ENCODE peak calls at places on chromosome 22, in ten cellular contexts. One of them, this sample, is unnamed.
A peak's percentile ranks its signal among the peaks of the same experiment; 100 is the strongest.

GRCh38 chr22:34324763-34325162 is 404.5 kb upstream of the LARGE1 start:
- DNase-seq in choroid plexus epithelial cell: no peak
- DNase-seq in left ventricle myocardium inferior: peak; percentile 35
- DNase-seq in lower leg skin: no peak
- DNase-seq in pancreas: no peak
- DNase-seq in small intestine: no peak
- DNase-seq in H7: no peak
- DNase-seq in lower lobe of right lung: no peak
- DNase-seq in lung: no peak
- DNase-seq in cardiac fibroblast: no peak
- DNase-seq in this sample: no peak

GRCh38 chr22:49838771-49839717 is 11.4 kb upstream of the BRD1 start:
- DNase-seq in lower leg skin: no peak
- DNase-seq in lung: no peak
- DNase-seq in cardiac fibroblast: no peak
- DNase-seq in lower lobe of right lung: peak; percentile 45
- DNase-seq in small intestine: peak; percentile 66
- DNase-seq in H7: peak; percentile 86
- DNase-seq in left ventricle myocardium inferior: no peak
- DNase-seq in choroid plexus epithelial cell: peak; percentile 20
- DNase-seq in pancreas: peak; percentile 64
- DNase-seq in this sample: peak; percentile 30

GRCh38 chr22:40654522-40655167 is 18.1 kb upstream of the MRTFA start:
- DNase-seq in cardiac fibroblast: peak; percentile 67
- DNase-seq in lung: no peak
- DNase-seq in small intestine: peak; percentile 36
- DNase-seq in lower leg skin: no peak
- DNase-seq in lower lobe of right lung: no peak
- DNase-seq in pancreas: no peak
- DNase-seq in choroid plexus epithelial cell: peak; percentile 71
- DNase-seq in H7: peak; percentile 58
- DNase-seq in left ventricle myocardium inferior: peak; percentile 68
- DNase-seq in this sample: no peak

GRCh38 chr22:32341122-32341740 is 16.4 kb upstream of the RFPL3 start:
- DNase-seq in choroid plexus epithelial cell: no peak
- DNase-seq in H7: no peak
- DNase-seq in small intestine: no peak
- DNase-seq in lower leg skin: peak; percentile 60
- DNase-seq in left ventricle myocardium inferior: no peak
- DNase-seq in lower lobe of right lung: no peak
- DNase-seq in cardiac fibroblast: no peak
- DNase-seq in pancreas: no peak
- DNase-seq in lung: no peak
- DNase-seq in this sample: no peak

GRCh38 chr22:21865041-21865440 is 2.4 kb downstream of the MAPK1 start:
- DNase-seq in left ventricle myocardium inferior: no peak
- DNase-seq in H7: no peak
- DNase-seq in cardiac fibroblast: peak; percentile 83
- DNase-seq in lower lobe of right lung: no peak
- DNase-seq in lung: peak; percentile 42
- DNase-seq in pancreas: no peak
- DNase-seq in lower leg skin: no peak
- DNase-seq in small intestine: peak; percentile 27
- DNase-seq in choroid plexus epithelial cell: peak; percentile 89
- DNase-seq in this sample: peak; percentile 32

GRCh38 chr22:42364641-42365336 is 67.4 kb downstream of the NFAM1 start:
- DNase-seq in H7: no peak
- DNase-seq in cardiac fibroblast: peak; percentile 44
- DNase-seq in lower leg skin: no peak
- DNase-seq in choroid plexus epithelial cell: peak; percentile 28
- DNase-seq in lung: no peak
- DNase-seq in small intestine: no peak
- DNase-seq in lower lobe of right lung: no peak
- DNase-seq in left ventricle myocardium inferior: peak; percentile 27
- DNase-seq in pancreas: no peak
- DNase-seq in this sample: no peak

GRCh38 chr22:37425800-37426531 is 1.3 kb downstream of the ELFN2 start:
- DNase-seq in cardiac fibroblast: no peak
- DNase-seq in choroid plexus epithelial cell: peak; percentile 48
- DNase-seq in left ventricle myocardium inferior: no peak
- DNase-seq in small intestine: no peak
- DNase-seq in lower lobe of right lung: no peak
- DNase-seq in lower leg skin: no peak
- DNase-seq in H7: peak; percentile 88
- DNase-seq in lung: no peak
- DNase-seq in pancreas: no peak
- DNase-seq in this sample: no peak

GRCh38 chr22:48554893-48555552 is 1272.7 kb downstream of the BRD1 start:
- DNase-seq in H7: peak; percentile 95
- DNase-seq in cardiac fibroblast: no peak
- DNase-seq in choroid plexus epithelial cell: no peak
- DNase-seq in lower lobe of right lung: no peak
- DNase-seq in pancreas: peak; percentile 34
- DNase-seq in lung: no peak
- DNase-seq in small intestine: no peak
- DNase-seq in left ventricle myocardium inferior: no peak
- DNase-seq in lower leg skin: no peak
- DNase-seq in this sample: no peak

GRCh38 chr22:36331912-36332622 is 55.7 kb downstream of the MYH9 start:
- DNase-seq in choroid plexus epithelial cell: peak; percentile 67
- DNase-seq in left ventricle myocardium inferior: peak; percentile 83
- DNase-seq in small intestine: peak; percentile 39
- DNase-seq in cardiac fibroblast: peak; percentile 66
- DNase-seq in H7: peak; percentile 60
- DNase-seq in lower leg skin: peak; percentile 96
- DNase-seq in lower lobe of right lung: peak; percentile 85
- DNase-seq in pancreas: peak; percentile 78
- DNase-seq in lung: no peak
- DNase-seq in this sample: peak; percentile 78

DNA sequence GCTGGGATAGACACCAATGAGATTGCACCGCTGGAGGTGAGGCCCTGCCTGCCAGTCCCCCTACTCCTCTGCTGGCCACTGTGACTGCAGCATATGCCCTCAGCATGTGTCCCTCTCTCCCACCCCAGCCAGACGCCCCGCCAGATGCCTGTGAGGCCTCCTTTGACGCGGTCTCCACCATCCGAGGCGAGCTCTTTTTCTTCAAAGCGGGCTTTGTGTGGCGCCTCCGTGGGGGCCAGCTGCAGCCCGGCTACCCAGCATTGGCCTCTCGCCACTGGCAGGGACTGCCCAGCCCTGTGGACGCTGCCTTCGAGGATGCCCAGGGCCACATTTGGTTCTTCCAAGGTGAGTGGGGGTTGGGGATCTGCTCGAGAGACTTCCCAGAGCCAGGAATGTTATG is 5.7 kb upstream of the SMARCB1 start:
- DNase-seq in H7: no peak
- DNase-seq in lower leg skin: no peak
- DNase-seq in choroid plexus epithelial cell: no peak
- DNase-seq in left ventricle myocardium inferior: no peak
- DNase-seq in lower lobe of right lung: no peak
- DNase-seq in cardiac fibroblast: no peak
- DNase-seq in small intestine: no peak
- DNase-seq in pancreas: no peak
- DNase-seq in lung: no peak
- DNase-seq in this sample: no peak
- H3K4me3 ChIP-seq in H7: no peak overlapping the region
- H3K4me3 ChIP-seq in lower leg skin: no peak overlapping the region
- H3K4me3 ChIP-seq in choroid plexus epithelial cell: no peak overlapping the region
- H3K4me3 ChIP-seq in left ventricle myocardium inferior: no peak overlapping the region
- H3K4me3 ChIP-seq in lower lobe of right lung: no peak overlapping the region
- H3K4me3 ChIP-seq in cardiac fibroblast: no peak overlapping the region
- H3K4me3 ChIP-seq in small intestine: no peak overlapping the region
- H3K4me3 ChIP-seq in pancreas: no peak overlapping the region
- H3K4me3 ChIP-seq in lung: no peak overlapping the region
- H3K4me3 ChIP-seq in this sample: no peak overlapping the region

DNA sequence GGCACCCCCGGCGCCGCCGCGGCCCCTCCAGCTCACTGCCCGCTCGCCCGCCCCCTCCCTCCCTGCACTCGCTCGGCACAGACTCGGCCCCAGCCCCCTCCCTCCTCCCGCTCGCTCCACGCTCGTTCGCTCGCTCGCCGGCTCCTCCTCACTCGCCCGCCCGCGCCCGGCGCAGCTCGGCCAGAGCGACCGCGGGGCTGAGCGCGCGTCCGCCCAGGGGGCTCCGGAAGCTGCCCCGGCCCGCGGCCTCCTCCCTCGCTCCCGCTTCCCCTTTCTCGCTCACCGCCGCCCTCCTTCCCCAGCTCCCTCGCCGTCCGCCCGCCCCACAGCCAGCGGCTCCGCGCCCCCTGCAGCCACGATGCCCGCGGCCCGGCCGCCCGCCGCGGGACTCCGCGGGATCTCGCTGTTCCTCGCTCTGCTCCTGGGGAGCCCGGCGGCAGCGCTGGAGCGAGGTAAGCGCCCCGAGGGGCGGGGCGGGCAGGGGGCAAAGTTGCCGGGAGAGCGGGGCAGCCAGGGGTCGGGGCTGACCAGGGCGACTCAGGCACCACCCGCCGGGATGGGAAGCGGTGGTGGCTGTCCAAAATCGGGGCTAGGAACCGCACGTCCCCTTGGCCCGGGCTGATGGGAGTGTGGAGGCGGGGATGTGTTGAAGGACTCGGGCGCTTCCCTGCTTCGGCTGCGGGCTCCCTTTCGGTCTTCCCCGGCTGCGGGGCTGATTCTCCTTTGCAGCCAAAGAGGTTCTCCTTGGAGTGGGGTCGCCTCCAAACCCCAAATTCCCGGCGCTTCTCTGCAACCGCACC is at the start of gene SEZ6L:
- DNase-seq in lung: no peak
- DNase-seq in lower leg skin: no peak
- DNase-seq in lower lobe of right lung: peak; percentile 43
- DNase-seq in small intestine: no peak
- DNase-seq in pancreas: peak; percentile 70
- DNase-seq in H7: peak; percentile 87
- DNase-seq in choroid plexus epithelial cell: no peak
- DNase-seq in left ventricle myocardium inferior: peak; percentile 22
- DNase-seq in cardiac fibroblast: no peak
- DNase-seq in this sample: no peak
- H3K4me3 ChIP-seq in lung: no peak within 1 kb of the TSS
- H3K4me3 ChIP-seq in lower leg skin: peak within 1 kb of the TSS; percentile 10
- H3K4me3 ChIP-seq in lower lobe of right lung: peak within 1 kb of the TSS; percentile 40
- H3K4me3 ChIP-seq in small intestine: peak within 1 kb of the TSS; percentile 17
- H3K4me3 ChIP-seq in pancreas: no peak within 1 kb of the TSS
- H3K4me3 ChIP-seq in H7: peak within 1 kb of the TSS; percentile 52
- H3K4me3 ChIP-seq in choroid plexus epithelial cell: no peak within 1 kb of the TSS
- H3K4me3 ChIP-seq in left ventricle myocardium inferior: peak within 1 kb of the TSS; percentile 65
- H3K4me3 ChIP-seq in cardiac fibroblast: no peak within 1 kb of the TSS
- H3K4me3 ChIP-seq in this sample: peak within 1 kb of the TSS; percentile 15

DNA sequence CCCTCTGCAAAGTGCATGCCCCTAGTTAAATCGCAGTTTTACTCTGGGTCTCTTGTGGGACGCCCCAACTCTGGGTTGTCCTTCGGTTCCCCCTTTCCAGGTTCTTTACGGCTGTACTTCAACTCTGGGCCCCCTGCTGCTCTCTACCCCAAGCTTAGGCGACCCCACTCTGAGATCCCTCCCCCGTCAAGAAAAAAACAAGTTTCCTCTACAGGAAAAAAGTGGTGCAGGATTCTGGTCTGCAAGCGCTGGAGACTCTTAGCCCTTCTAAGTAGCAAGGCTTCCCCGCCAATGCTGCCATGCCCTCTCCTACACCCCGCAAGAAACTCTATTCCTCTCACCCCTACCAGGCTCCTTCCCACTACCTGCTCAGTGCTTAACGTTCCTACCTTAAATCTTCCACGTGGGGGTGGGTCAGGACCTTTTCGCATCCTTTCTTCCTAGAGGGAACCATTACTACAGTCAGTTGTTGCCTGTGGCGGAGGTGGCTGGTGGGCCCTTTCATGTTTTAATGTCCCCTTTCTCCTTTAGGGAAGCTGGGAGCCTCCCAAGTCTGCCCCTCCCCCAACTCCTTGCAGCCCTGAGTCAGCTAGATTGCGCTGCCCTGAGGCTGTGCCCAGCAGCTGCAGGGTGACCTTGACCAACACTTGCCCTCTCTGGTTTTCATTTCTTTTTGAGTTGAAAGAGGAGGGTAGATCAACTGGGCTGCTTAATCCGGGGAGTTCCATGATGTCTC is 1.4 kb downstream of the NEFH start:
- DNase-seq in lower lobe of right lung: no peak
- DNase-seq in choroid plexus epithelial cell: no peak
- DNase-seq in lower leg skin: no peak
- DNase-seq in H7: peak; percentile 90
- DNase-seq in pancreas: no peak
- DNase-seq in small intestine: no peak
- DNase-seq in left ventricle myocardium inferior: no peak
- DNase-seq in cardiac fibroblast: no peak
- DNase-seq in lung: no peak
- DNase-seq in this sample: no peak
- H3K4me3 ChIP-seq in lower lobe of right lung: peak overlapping the region; percentile 21
- H3K4me3 ChIP-seq in choroid plexus epithelial cell: peak overlapping the region; percentile 42
- H3K4me3 ChIP-seq in lower leg skin: no peak overlapping the region
- H3K4me3 ChIP-seq in H7: peak overlapping the region; percentile 58
- H3K4me3 ChIP-seq in pancreas: no peak overlapping the region
- H3K4me3 ChIP-seq in small intestine: no peak overlapping the region
- H3K4me3 ChIP-seq in left ventricle myocardium inferior: peak overlapping the region; percentile 48
- H3K4me3 ChIP-seq in cardiac fibroblast: peak overlapping the region; percentile 11
- H3K4me3 ChIP-seq in lung: no peak overlapping the region
- H3K4me3 ChIP-seq in this sample: no peak overlapping the region

DNA sequence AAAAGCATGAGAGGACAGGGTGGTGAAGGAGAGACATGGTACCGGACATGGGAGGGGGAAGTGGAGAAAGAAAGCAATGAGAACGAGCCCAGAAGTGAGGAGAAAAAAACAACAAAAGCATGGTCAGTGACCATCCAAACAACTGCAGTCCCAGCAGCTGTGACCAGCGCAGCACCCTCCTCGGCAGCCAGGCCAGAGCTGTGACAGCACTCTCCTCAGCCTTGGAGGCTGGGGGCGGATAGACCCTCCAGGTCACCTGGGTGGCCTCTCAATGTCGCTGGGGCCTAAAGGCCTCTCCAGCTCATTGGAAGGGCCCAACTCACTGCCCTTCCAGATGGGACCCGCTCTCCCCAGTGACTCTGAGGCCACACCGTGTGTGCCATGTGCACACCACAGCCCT is 103.3 kb downstream of the MED15 start:
- DNase-seq in lung: no peak
- DNase-seq in H7: peak; percentile 30
- DNase-seq in cardiac fibroblast: no peak
- DNase-seq in pancreas: no peak
- DNase-seq in left ventricle myocardium inferior: no peak
- DNase-seq in lower leg skin: no peak
- DNase-seq in lower lobe of right lung: peak; percentile 29
- DNase-seq in choroid plexus epithelial cell: no peak
- DNase-seq in small intestine: no peak
- DNase-seq in this sample: no peak
- H3K4me3 ChIP-seq in lung: no peak overlapping the region
- H3K4me3 ChIP-seq in H7: no peak overlapping the region
- H3K4me3 ChIP-seq in cardiac fibroblast: no peak overlapping the region
- H3K4me3 ChIP-seq in pancreas: no peak overlapping the region
- H3K4me3 ChIP-seq in left ventricle myocardium inferior: no peak overlapping the region
- H3K4me3 ChIP-seq in lower leg skin: no peak overlapping the region
- H3K4me3 ChIP-seq in lower lobe of right lung: no peak overlapping the region
- H3K4me3 ChIP-seq in choroid plexus epithelial cell: no peak overlapping the region
- H3K4me3 ChIP-seq in small intestine: no peak overlapping the region
- H3K4me3 ChIP-seq in this sample: no peak overlapping the region

GRCh38 chr22:43850529-43850928 is 11.8 kb downstream of the SULT4A1 start:
- DNase-seq in choroid plexus epithelial cell: no peak
- DNase-seq in left ventricle myocardium inferior: no peak
- DNase-seq in lung: no peak
- DNase-seq in cardiac fibroblast: no peak
- DNase-seq in lower leg skin: peak; percentile 45
- DNase-seq in H7: no peak
- DNase-seq in lower lobe of right lung: no peak
- DNase-seq in small intestine: no peak
- DNase-seq in pancreas: no peak
- DNase-seq in this sample: no peak
- H3K4me3 ChIP-seq in choroid plexus epithelial cell: no peak overlapping the region
- H3K4me3 ChIP-seq in left ventricle myocardium inferior: no peak overlapping the region
- H3K4me3 ChIP-seq in lung: no peak overlapping the region
- H3K4me3 ChIP-seq in cardiac fibroblast: no peak overlapping the region
- H3K4me3 ChIP-seq in lower leg skin: no peak overlapping the region
- H3K4me3 ChIP-seq in H7: no peak overlapping the region
- H3K4me3 ChIP-seq in lower lobe of right lung: no peak overlapping the region
- H3K4me3 ChIP-seq in small intestine: no peak overlapping the region
- H3K4me3 ChIP-seq in pancreas: no peak overlapping the region
- H3K4me3 ChIP-seq in this sample: no peak overlapping the region

This sample was measured in colonic mucosa.